ENCODE peak calls at places on chromosomes 6 and 20, in ten cellular contexts. One of them, this sample, is unnamed.
A peak's percentile ranks its signal among the peaks of the same experiment; 100 is the strongest.

GRCh38 chr6:36853325-36853724 is 14.1 kb upstream of the CPNE5 start:
- DNase-seq in A549: no peak
- DNase-seq in fibroblast of lung: peak; percentile 85
- DNase-seq in psoas muscle: peak; percentile 63
- DNase-seq in GM23338: no peak
- DNase-seq in glutamatergic neuron: no peak
- DNase-seq in CD8-positive, alpha-beta T cell: no peak
- DNase-seq in adrenal gland: no peak
- DNase-seq in spleen: no peak
- DNase-seq in WTC11: no peak
- DNase-seq in this sample: no peak

GRCh38 chr20:38158701-38159325 is 6.3 kb downstream of the TGM2 start:
- DNase-seq in spleen: peak; percentile 76
- DNase-seq in psoas muscle: no peak
- DNase-seq in WTC11: no peak
- DNase-seq in A549: no peak
- DNase-seq in glutamatergic neuron: no peak
- DNase-seq in fibroblast of lung: no peak
- DNase-seq in adrenal gland: no peak
- DNase-seq in GM23338: no peak
- DNase-seq in CD8-positive, alpha-beta T cell: no peak
- DNase-seq in this sample: no peak

GRCh38 chr20:13744403-13744802 is 40.3 kb downstream of the ESF1 start:
- DNase-seq in GM23338: no peak
- DNase-seq in WTC11: no peak
- DNase-seq in psoas muscle: no peak
- DNase-seq in A549: no peak
- DNase-seq in spleen: no peak
- DNase-seq in fibroblast of lung: no peak
- DNase-seq in CD8-positive, alpha-beta T cell: no peak
- DNase-seq in adrenal gland: no peak
- DNase-seq in glutamatergic neuron: no peak
- DNase-seq in this sample: no peak

GRCh38 chr6:32462609-32463008 is 22.9 kb downstream of the HLA-DRA start:
- DNase-seq in psoas muscle: no peak
- DNase-seq in CD8-positive, alpha-beta T cell: no peak
- DNase-seq in spleen: no peak
- DNase-seq in A549: no peak
- DNase-seq in adrenal gland: no peak
- DNase-seq in glutamatergic neuron: no peak
- DNase-seq in WTC11: no peak
- DNase-seq in fibroblast of lung: no peak
- DNase-seq in GM23338: peak; percentile 32
- DNase-seq in this sample: no peak

GRCh38 chr6:124297507-124297906 is 493.8 kb downstream of the NKAIN2 start:
- DNase-seq in A549: no peak
- DNase-seq in GM23338: no peak
- DNase-seq in fibroblast of lung: no peak
- DNase-seq in WTC11: no peak
- DNase-seq in glutamatergic neuron: no peak
- DNase-seq in spleen: no peak
- DNase-seq in psoas muscle: no peak
- DNase-seq in adrenal gland: no peak
- DNase-seq in CD8-positive, alpha-beta T cell: no peak
- DNase-seq in this sample: no peak

GRCh38 chr20:20821496-20822260 is 109.2 kb upstream of the RALGAPA2 start:
- DNase-seq in adrenal gland: no peak
- DNase-seq in WTC11: peak; percentile 50
- DNase-seq in psoas muscle: no peak
- DNase-seq in CD8-positive, alpha-beta T cell: no peak
- DNase-seq in fibroblast of lung: no peak
- DNase-seq in spleen: no peak
- DNase-seq in glutamatergic neuron: no peak
- DNase-seq in GM23338: peak; percentile 76
- DNase-seq in A549: no peak
- DNase-seq in this sample: no peak

GRCh38 chr6:125537090-125537489 is 212.3 kb upstream of the HEY2 start:
- DNase-seq in psoas muscle: no peak
- DNase-seq in A549: no peak
- DNase-seq in fibroblast of lung: no peak
- DNase-seq in GM23338: no peak
- DNase-seq in glutamatergic neuron: no peak
- DNase-seq in CD8-positive, alpha-beta T cell: no peak
- DNase-seq in adrenal gland: no peak
- DNase-seq in spleen: no peak
- DNase-seq in WTC11: no peak
- DNase-seq in this sample: no peak

GRCh38 chr6:55798571-55798970 is 76.8 kb downstream of the BMP5 start:
- DNase-seq in WTC11: no peak
- DNase-seq in psoas muscle: no peak
- DNase-seq in A549: no peak
- DNase-seq in CD8-positive, alpha-beta T cell: no peak
- DNase-seq in fibroblast of lung: no peak
- DNase-seq in adrenal gland: no peak
- DNase-seq in spleen: no peak
- DNase-seq in glutamatergic neuron: no peak
- DNase-seq in GM23338: no peak
- DNase-seq in this sample: no peak

GRCh38 chr6:152309648-152310047 is 327.5 kb downstream of the SYNE1 start:
- DNase-seq in CD8-positive, alpha-beta T cell: peak; percentile 40
- DNase-seq in psoas muscle: no peak
- DNase-seq in WTC11: no peak
- DNase-seq in adrenal gland: no peak
- DNase-seq in spleen: peak; percentile 88
- DNase-seq in A549: no peak
- DNase-seq in fibroblast of lung: peak; percentile 69
- DNase-seq in glutamatergic neuron: no peak
- DNase-seq in GM23338: peak; percentile 19
- DNase-seq in this sample: no peak

GRCh38 chr6:42366011-42366705 is 85.6 kb downstream of the TRERF1 start:
- DNase-seq in A549: no peak
- DNase-seq in adrenal gland: no peak
- DNase-seq in glutamatergic neuron: no peak
- DNase-seq in GM23338: no peak
- DNase-seq in CD8-positive, alpha-beta T cell: no peak
- DNase-seq in WTC11: no peak
- DNase-seq in fibroblast of lung: no peak
- DNase-seq in psoas muscle: no peak
- DNase-seq in spleen: no peak
- DNase-seq in this sample: no peak

GRCh38 chr6:11364971-11365397 is 132.5 kb upstream of the NEDD9 start:
- DNase-seq in CD8-positive, alpha-beta T cell: no peak
- DNase-seq in A549: no peak
- DNase-seq in GM23338: no peak
- DNase-seq in psoas muscle: no peak
- DNase-seq in fibroblast of lung: peak; percentile 56
- DNase-seq in spleen: no peak
- DNase-seq in WTC11: no peak
- DNase-seq in adrenal gland: peak; percentile 23
- DNase-seq in glutamatergic neuron: no peak
- DNase-seq in this sample: no peak

GRCh38 chr6:7911345-7911725 is 747 bp upstream of the TXNDC5 start:
- DNase-seq in psoas muscle: no peak
- DNase-seq in glutamatergic neuron: no peak
- DNase-seq in spleen: no peak
- DNase-seq in A549: no peak
- DNase-seq in CD8-positive, alpha-beta T cell: no peak
- DNase-seq in GM23338: peak; percentile 25
- DNase-seq in fibroblast of lung: no peak
- DNase-seq in adrenal gland: no peak
- DNase-seq in WTC11: no peak
- DNase-seq in this sample: no peak

GRCh38 chr20:33796263-33796906 is 14.8 kb upstream of the CHMP4B start:
- DNase-seq in spleen: no peak
- DNase-seq in A549: no peak
- DNase-seq in WTC11: no peak
- DNase-seq in CD8-positive, alpha-beta T cell: no peak
- DNase-seq in adrenal gland: no peak
- DNase-seq in GM23338: peak; percentile 31
- DNase-seq in psoas muscle: no peak
- DNase-seq in glutamatergic neuron: no peak
- DNase-seq in fibroblast of lung: no peak
- DNase-seq in this sample: no peak

GRCh38 chr6:88483424-88483823 is 317.3 kb upstream of the CNR1 start:
- DNase-seq in fibroblast of lung: no peak
- DNase-seq in WTC11: no peak
- DNase-seq in adrenal gland: no peak
- DNase-seq in spleen: no peak
- DNase-seq in glutamatergic neuron: no peak
- DNase-seq in GM23338: peak; percentile 13
- DNase-seq in psoas muscle: no peak
- DNase-seq in A549: no peak
- DNase-seq in CD8-positive, alpha-beta T cell: no peak
- DNase-seq in this sample: no peak

GRCh38 chr6:88476388-88476787 is 310.2 kb upstream of the CNR1 start:
- DNase-seq in A549: no peak
- DNase-seq in spleen: no peak
- DNase-seq in fibroblast of lung: no peak
- DNase-seq in adrenal gland: no peak
- DNase-seq in CD8-positive, alpha-beta T cell: no peak
- DNase-seq in glutamatergic neuron: no peak
- DNase-seq in psoas muscle: no peak
- DNase-seq in GM23338: no peak
- DNase-seq in WTC11: no peak
- DNase-seq in this sample: no peak

GRCh38 chr6:88477411-88477810 is 311.3 kb upstream of the CNR1 start:
- DNase-seq in A549: no peak
- DNase-seq in GM23338: no peak
- DNase-seq in spleen: no peak
- DNase-seq in glutamatergic neuron: no peak
- DNase-seq in WTC11: no peak
- DNase-seq in CD8-positive, alpha-beta T cell: no peak
- DNase-seq in fibroblast of lung: no peak
- DNase-seq in adrenal gland: no peak
- DNase-seq in psoas muscle: no peak
- DNase-seq in this sample: no peak

GRCh38 chr6:88481519-88481918 is 315.4 kb upstream of the CNR1 start:
- DNase-seq in WTC11: no peak
- DNase-seq in adrenal gland: no peak
- DNase-seq in fibroblast of lung: no peak
- DNase-seq in A549: no peak
- DNase-seq in CD8-positive, alpha-beta T cell: no peak
- DNase-seq in GM23338: no peak
- DNase-seq in spleen: no peak
- DNase-seq in psoas muscle: no peak
- DNase-seq in glutamatergic neuron: no peak
- DNase-seq in this sample: no peak

GRCh38 chr6:88480822-88481221 is 314.7 kb upstream of the CNR1 start:
- DNase-seq in spleen: no peak
- DNase-seq in CD8-positive, alpha-beta T cell: no peak
- DNase-seq in fibroblast of lung: no peak
- DNase-seq in glutamatergic neuron: no peak
- DNase-seq in WTC11: no peak
- DNase-seq in adrenal gland: no peak
- DNase-seq in GM23338: no peak
- DNase-seq in psoas muscle: no peak
- DNase-seq in A549: no peak
- DNase-seq in this sample: no peak
- TF ChIP-seq CTCF in spleen: no peak
- TF ChIP-seq CTCF in CD8-positive, alpha-beta T cell: no peak
- TF ChIP-seq CTCF in fibroblast of lung: no peak
- TF ChIP-seq CTCF in glutamatergic neuron: no peak
- TF ChIP-seq CTCF in WTC11: no peak
- TF ChIP-seq CTCF in adrenal gland: no peak
- TF ChIP-seq CTCF in GM23338: no peak
- TF ChIP-seq CTCF in psoas muscle: no peak
- TF ChIP-seq CTCF in A549: no peak
- TF ChIP-seq CTCF in this sample: no peak

GRCh38 chr6:148392611-148393160 is 50.0 kb downstream of the SASH1 start:
- DNase-seq in fibroblast of lung: peak; percentile 41
- DNase-seq in psoas muscle: no peak
- DNase-seq in CD8-positive, alpha-beta T cell: no peak
- DNase-seq in WTC11: no peak
- DNase-seq in spleen: no peak
- DNase-seq in GM23338: no peak
- DNase-seq in adrenal gland: no peak
- DNase-seq in glutamatergic neuron: no peak
- DNase-seq in A549: no peak
- DNase-seq in this sample: no peak
- TF ChIP-seq CTCF in fibroblast of lung: no peak
- TF ChIP-seq CTCF in psoas muscle: no peak
- TF ChIP-seq CTCF in CD8-positive, alpha-beta T cell: no peak
- TF ChIP-seq CTCF in WTC11: no peak
- TF ChIP-seq CTCF in spleen: no peak
- TF ChIP-seq CTCF in GM23338: no peak
- TF ChIP-seq CTCF in adrenal gland: no peak
- TF ChIP-seq CTCF in glutamatergic neuron: no peak
- TF ChIP-seq CTCF in A549: no peak
- TF ChIP-seq CTCF in this sample: no peak

GRCh38 chr20:31494131-31494530 is 19.0 kb downstream of the REM1 start:
- DNase-seq in GM23338: peak; percentile 96
- DNase-seq in CD8-positive, alpha-beta T cell: no peak
- DNase-seq in glutamatergic neuron: peak; percentile 69
- DNase-seq in A549: peak; percentile 43
- DNase-seq in fibroblast of lung: peak; percentile 31
- DNase-seq in WTC11: peak; percentile 68
- DNase-seq in spleen: peak; percentile 6
- DNase-seq in adrenal gland: no peak
- DNase-seq in psoas muscle: no peak
- DNase-seq in this sample: no peak
- TF ChIP-seq CTCF in GM23338: peak; percentile 98
- TF ChIP-seq CTCF in CD8-positive, alpha-beta T cell: no peak
- TF ChIP-seq CTCF in glutamatergic neuron: peak; percentile 55
- TF ChIP-seq CTCF in A549: peak; percentile 21
- TF ChIP-seq CTCF in fibroblast of lung: peak; percentile 48
- TF ChIP-seq CTCF in WTC11: peak; percentile 30
- TF ChIP-seq CTCF in spleen: no peak
- TF ChIP-seq CTCF in adrenal gland: peak; percentile 12
- TF ChIP-seq CTCF in psoas muscle: no peak
- TF ChIP-seq CTCF in this sample: no peak

GRCh38 chr6:14408491-14408890 is 290.9 kb downstream of the CD83 start:
- DNase-seq in glutamatergic neuron: no peak
- DNase-seq in WTC11: no peak
- DNase-seq in fibroblast of lung: no peak
- DNase-seq in A549: no peak
- DNase-seq in adrenal gland: no peak
- DNase-seq in CD8-positive, alpha-beta T cell: no peak
- DNase-seq in psoas muscle: no peak
- DNase-seq in spleen: no peak
- DNase-seq in GM23338: no peak
- DNase-seq in this sample: no peak

GRCh38 chr6:14401181-14401745 is 283.7 kb downstream of the CD83 start:
- DNase-seq in A549: no peak
- DNase-seq in psoas muscle: no peak
- DNase-seq in CD8-positive, alpha-beta T cell: no peak
- DNase-seq in spleen: no peak
- DNase-seq in WTC11: no peak
- DNase-seq in fibroblast of lung: no peak
- DNase-seq in adrenal gland: no peak
- DNase-seq in glutamatergic neuron: no peak
- DNase-seq in GM23338: no peak
- DNase-seq in this sample: no peak

GRCh38 chr6:14412026-14412425 is 294.5 kb downstream of the CD83 start:
- DNase-seq in WTC11: no peak
- DNase-seq in spleen: no peak
- DNase-seq in psoas muscle: no peak
- DNase-seq in GM23338: no peak
- DNase-seq in CD8-positive, alpha-beta T cell: no peak
- DNase-seq in adrenal gland: no peak
- DNase-seq in A549: no peak
- DNase-seq in glutamatergic neuron: no peak
- DNase-seq in fibroblast of lung: peak; percentile 30
- DNase-seq in this sample: no peak

GRCh38 chr6:14406616-14407343 is 289.2 kb downstream of the CD83 start:
- DNase-seq in CD8-positive, alpha-beta T cell: no peak
- DNase-seq in A549: no peak
- DNase-seq in GM23338: peak; percentile 40
- DNase-seq in WTC11: no peak
- DNase-seq in glutamatergic neuron: no peak
- DNase-seq in fibroblast of lung: no peak
- DNase-seq in spleen: no peak
- DNase-seq in adrenal gland: no peak
- DNase-seq in psoas muscle: no peak
- DNase-seq in this sample: no peak
- TF ChIP-seq CTCF in CD8-positive, alpha-beta T cell: no peak
- TF ChIP-seq CTCF in A549: no peak
- TF ChIP-seq CTCF in GM23338: no peak
- TF ChIP-seq CTCF in WTC11: no peak
- TF ChIP-seq CTCF in glutamatergic neuron: no peak
- TF ChIP-seq CTCF in fibroblast of lung: no peak
- TF ChIP-seq CTCF in spleen: no peak
- TF ChIP-seq CTCF in adrenal gland: no peak
- TF ChIP-seq CTCF in psoas muscle: no peak
- TF ChIP-seq CTCF in this sample: no peak